ENCODE peak calls at places on chromosomes 1 and 21, in five cellular contexts. O is H9, J is neuronal stem cell, R is mesenchymal stem cell, M is H1. Y is an unnamed sample.

GRCh38 chr1:81679972-81680371 is 120.8 kb upstream of the ADGRL2 start:
- DNase-seq in O (no peak), J (peak), R (peak), M (no peak), Y (peak)

GRCh38 chr1:47936916-47937551 is 60.2 kb downstream of the TRABD2B start:
- DNase-seq in O (no peak), J (no peak), R (no peak), M (no peak), Y (no peak)

GRCh38 chr1:27598902-27599528 is 4.9 kb downstream of the AHDC1 start:
- DNase-seq in O (no peak), J (no peak), R (peak), M (no peak), Y (no peak)

GRCh38 chr1:227891955-227892871 is 55.5 kb downstream of the WNT9A start:
- DNase-seq in O (peak), J (no peak), R (no peak), M (no peak), Y (peak)

GRCh38 chr1:26145041-26145959 is 13.6 kb upstream of the FAM110D start:
- DNase-seq in O (peak), J (peak), R (peak), M (no peak), Y (peak)

GRCh38 chr21:43266534-43266933 is 97.7 kb downstream of the CRYAA start:
- DNase-seq in O (no peak), J (no peak), R (peak), M (no peak), Y (peak)

GRCh38 chr1:186680031-186681012 is at the start of gene PTGS2:
- DNase-seq in O (peak), J (peak), R (peak), M (peak), Y (peak)

GRCh38 chr1:235253219-235253640 is 74.7 kb downstream of the ARID4B start:
- DNase-seq in O (peak), J (peak), R (peak), M (peak), Y (peak)

GRCh38 chr1:215905493-215906095 is 338.5 kb downstream of the KCTD3 start:
- DNase-seq in O (no peak), J (no peak), R (no peak), M (no peak), Y (no peak)

GRCh38 chr1:240732390-240732789 is 120.4 kb upstream of the GREM2 start:
- DNase-seq in O (no peak), J (peak), R (peak), M (no peak), Y (peak)

GRCh38 chr1:92411511-92411910 is 75.2 kb downstream of the GFI1 start:
- DNase-seq in O (no peak), J (no peak), R (peak), M (no peak), Y (no peak)

GRCh38 chr1:21174638-21175323 is 1.9 kb downstream of the EIF4G3 start:
- DNase-seq in O (no peak), J (no peak), R (peak), M (no peak), Y (peak)

GRCh38 chr1:9960705-9961562 is 17.7 kb downstream of the NMNAT1 start:
- DNase-seq in O (peak), J (no peak), R (peak), M (no peak), Y (no peak)

GRCh38 chr21:18869105-18869504 is 465.5 kb upstream of the TMPRSS15 start:
- DNase-seq in O (no peak), J (no peak), R (no peak), M (no peak), Y (no peak)

GRCh38 chr1:7198664-7199063 is 413.4 kb downstream of the CAMTA1 start:
- DNase-seq in O (no peak), J (no peak), R (no peak), M (no peak), Y (no peak)

DNA sequence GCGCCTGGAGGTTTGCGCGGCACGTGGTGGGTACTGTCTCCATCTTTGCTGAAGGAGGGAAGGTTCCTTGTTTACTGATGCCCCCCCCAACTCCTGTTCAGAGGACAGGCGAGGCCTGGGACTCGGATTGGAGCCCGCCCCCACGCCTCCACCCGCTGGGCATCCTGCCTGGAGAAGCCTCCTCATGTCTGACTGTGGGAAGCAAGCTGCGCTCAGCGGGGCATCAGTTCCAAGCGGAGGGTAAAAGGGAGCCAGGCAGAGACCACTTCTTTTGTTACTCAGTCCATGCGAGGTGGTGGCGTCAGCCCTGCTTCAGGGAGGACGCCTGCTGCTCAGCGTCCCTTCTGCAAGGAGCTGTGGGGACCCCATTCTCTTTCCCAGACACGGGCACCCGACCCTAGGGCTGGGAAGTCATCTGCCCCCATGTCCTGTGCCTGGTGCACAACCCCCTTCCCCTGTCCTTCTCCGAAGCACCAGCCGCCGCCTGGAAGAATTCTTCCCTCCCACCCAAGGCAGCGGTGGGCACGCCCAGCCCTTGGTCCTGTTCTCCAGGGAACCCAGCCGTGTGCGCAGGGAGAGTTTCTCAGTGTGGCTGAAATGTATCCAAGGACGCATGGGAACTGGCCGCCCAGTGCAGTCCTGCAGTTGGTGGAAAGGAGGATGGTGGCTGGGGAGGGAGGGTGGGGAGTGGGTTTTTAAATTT is 414.0 kb downstream of the CAMTA1 start:
- DNase-seq in O (peak), J (no peak), R (no peak), M (no peak), Y (no peak)
- H2BK12ac ChIP-seq in O (no peak), J (no peak), R (no peak), M (no peak), Y (no peak)

GRCh38 chr1:201650608-201650933 is 111.6 kb downstream of the NAV1 start:
- DNase-seq in O (no peak), J (no peak), R (no peak), M (no peak), Y (peak)
- H3K14ac ChIP-seq in O (no peak), J (no peak), R (peak), M (no peak), Y (no peak)

GRCh38 chr1:171793656-171794055 is 12.2 kb downstream of the METTL13 start:
- DNase-seq in O (no peak), J (no peak), R (no peak), M (no peak), Y (no peak)
- H3K4ac ChIP-seq in O (no peak), J (no peak), R (no peak), M (no peak), Y (no peak)

GRCh38 chr1:32600034-32600433 is 50.3 kb downstream of the ZBTB8OS start:
- DNase-seq in O (no peak), J (no peak), R (no peak), M (no peak), Y (peak)

GRCh38 chr1:32606972-32607371 is 43.4 kb downstream of the ZBTB8OS start:
- DNase-seq in O (no peak), J (no peak), R (no peak), M (no peak), Y (no peak)

GRCh38 chr1:32606565-32606964 is 43.8 kb downstream of the ZBTB8OS start:
- DNase-seq in O (peak), J (no peak), R (no peak), M (no peak), Y (no peak)

GRCh38 chr1:32609180-32609579 is 41.2 kb downstream of the ZBTB8OS start:
- DNase-seq in O (no peak), J (no peak), R (no peak), M (no peak), Y (no peak)

GRCh38 chr1:32605711-32606424 is 44.5 kb downstream of the ZBTB8OS start:
- DNase-seq in O (no peak), J (no peak), R (no peak), M (no peak), Y (no peak)
- H2BK12ac ChIP-seq in O (no peak), J (no peak), R (no peak), M (peak), Y (no peak)

GRCh38 chr1:85225624-85226380 is 25.0 kb upstream of the SYDE2 start:
- DNase-seq in O (no peak), J (no peak), R (no peak), M (no peak), Y (peak)
- H3K14ac ChIP-seq in O (no peak), J (no peak), R (no peak), M (no peak), Y (peak)

DNA sequence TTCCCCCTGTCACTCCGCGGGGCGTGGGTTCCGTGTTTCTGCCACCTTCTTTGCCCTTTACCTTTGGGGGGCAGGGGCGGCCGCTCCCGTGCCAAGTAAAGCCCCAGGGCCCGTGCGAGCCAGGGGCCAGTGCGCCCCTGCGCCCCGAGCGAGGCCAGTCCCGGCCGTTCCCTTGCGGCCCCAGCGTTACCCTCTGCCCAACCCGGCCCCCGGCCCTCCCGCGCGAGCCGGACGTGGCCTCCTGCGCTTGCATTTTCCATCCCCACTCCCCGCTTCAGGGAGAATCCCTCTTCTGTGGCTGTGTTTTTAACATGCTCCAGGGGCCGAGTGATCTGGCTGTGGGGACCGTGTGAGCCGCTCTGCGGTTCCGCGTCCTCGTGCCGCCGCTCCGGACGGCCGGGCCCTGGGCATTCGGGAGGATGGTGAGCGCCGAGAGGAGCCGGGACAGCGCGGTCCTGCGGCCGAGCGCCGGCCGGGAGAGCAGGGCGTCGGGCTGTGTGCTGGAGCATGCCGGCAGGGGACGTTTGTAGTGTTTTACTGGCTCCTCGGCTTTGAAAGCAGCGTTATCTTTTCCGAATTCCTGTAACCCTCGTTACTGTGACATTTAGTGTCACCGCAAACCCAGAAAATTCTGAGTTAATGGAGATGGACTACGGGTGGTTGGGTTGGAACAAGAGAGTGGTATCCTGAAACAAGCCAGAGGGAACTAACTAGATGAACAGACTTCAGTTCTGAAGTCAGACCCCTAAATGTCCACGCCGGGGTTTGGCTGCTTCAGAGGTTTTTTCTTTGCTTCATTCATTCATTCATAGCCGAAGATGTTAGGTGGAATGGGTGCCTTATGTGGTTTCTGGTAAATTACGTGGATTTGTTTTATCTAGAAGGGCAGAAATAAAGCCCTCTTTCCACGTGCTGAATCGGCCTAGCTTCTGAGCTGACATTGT is 1.1 kb downstream of the GALNT2 start:
- DNase-seq in O (no peak), J (peak), R (peak), M (no peak), Y (no peak)
- H3K4ac ChIP-seq in O (no peak), J (no peak), R (peak), M (no peak), Y (peak)

GRCh38 chr1:203308205-203309114 is 3.1 kb downstream of the BTG2 start:
- DNase-seq in O (no peak), J (no peak), R (no peak), M (no peak), Y (no peak)

GRCh38 chr1:203306089-203306969 is 1.0 kb downstream of the BTG2 start:
- DNase-seq in O (no peak), J (no peak), R (peak), M (no peak), Y (peak)

GRCh38 chr1:203309115-203309429 is 3.8 kb downstream of the BTG2 start:
- DNase-seq in O (no peak), J (no peak), R (no peak), M (no peak), Y (no peak)

GRCh38 chr1:203306970-203307541 is 1.7 kb downstream of the BTG2 start:
- DNase-seq in O (no peak), J (no peak), R (no peak), M (no peak), Y (no peak)

DNA sequence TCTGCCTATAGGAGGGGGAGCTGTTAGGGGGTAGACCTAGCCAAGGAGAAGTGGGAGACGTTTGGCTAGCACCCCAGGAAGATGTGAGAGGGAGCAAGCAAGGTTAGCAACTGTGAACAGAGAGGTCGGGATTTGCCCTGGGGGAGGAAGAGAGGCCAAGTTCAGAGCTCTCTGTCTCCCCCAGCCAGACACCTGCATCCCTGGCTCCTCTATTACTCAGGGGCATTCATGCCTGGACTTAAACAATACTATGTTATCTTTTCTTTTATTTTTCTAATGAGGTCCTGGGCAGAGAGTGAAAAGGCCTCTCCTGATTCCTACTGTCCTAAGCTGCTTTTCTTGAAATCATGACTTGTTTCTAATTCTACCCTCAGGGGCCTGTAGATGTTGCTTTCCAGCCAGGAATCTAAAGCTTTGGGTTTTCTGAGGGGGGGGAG is 2.4 kb downstream of the BTG2 start:
- DNase-seq in O (peak), J (no peak), R (no peak), M (no peak), Y (no peak)
- H2BK12ac ChIP-seq in O (no peak), J (no peak), R (no peak), M (no peak), Y (no peak)

DNA sequence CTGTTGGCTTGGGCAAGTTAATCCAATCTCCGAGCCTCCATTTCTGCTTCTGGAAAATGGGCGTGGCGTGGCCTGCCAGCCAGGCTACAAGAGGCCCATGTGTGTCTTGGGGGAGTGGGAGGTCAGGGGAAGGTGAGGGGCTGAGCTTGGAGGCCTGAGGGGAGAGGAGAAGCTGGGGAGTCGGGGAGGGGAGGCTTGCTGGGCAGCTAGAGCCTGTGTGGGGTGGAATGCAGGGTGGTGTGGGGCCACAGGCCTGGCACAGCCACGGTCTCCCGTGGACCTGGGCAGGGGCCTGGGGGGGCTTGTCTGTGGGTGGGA is 14.6 kb downstream of the SLC66A1 start:
- DNase-seq in O (peak), J (no peak), R (no peak), M (no peak), Y (no peak)
- H3K14ac ChIP-seq in O (no peak), J (no peak), R (no peak), M (no peak), Y (no peak)